ENCODE peak calls at places on chromosome 18, in five cellular contexts. H, S, V, G and C are unnamed samples.

GRCh38 chr18:36095936-36096519 is 28.7 kb upstream of the RPRD1A start:
- DNase-seq in S (no peak), G (no peak), H (no peak), V (no peak), C (peak; percentile 13)

GRCh38 chr18:27165412-27165811 is 19.7 kb downstream of the CHST9 start:
- DNase-seq in V (no peak), S (no peak), H (no peak), G (no peak), C (no peak)

GRCh38 chr18:490024-490366 is 10.5 kb downstream of the COLEC12 start:
- DNase-seq in S (no peak), G (no peak), V (no peak), H (no peak), C (no peak)

GRCh38 chr18:69401475-69402218 is 959 bp downstream of the DOK6 start:
- DNase-seq in H (no peak), G (peak; percentile 9), S (peak; percentile 7), V (no peak), C (no peak)

GRCh38 chr18:68916734-68917133 is 118.9 kb downstream of the CCDC102B start:
- DNase-seq in S (no peak), H (no peak), V (no peak), G (no peak), C (no peak)

GRCh38 chr18:58235001-58235436 is 191.0 kb downstream of the NEDD4L start:
- DNase-seq in G (no peak), S (no peak), V (no peak), H (no peak), C (no peak)

GRCh38 chr18:61957801-61958516 is 65.2 kb upstream of the RNF152 start:
- DNase-seq in G (no peak), S (no peak), V (no peak), H (no peak), C (no peak)

GRCh38 chr18:64273724-64274123 is 124.8 kb upstream of the LINC00305 start:
- DNase-seq in H (no peak), V (no peak), G (no peak), S (no peak), C (no peak)

GRCh38 chr18:76999077-76999476 is 133.5 kb downstream of the MBP start:
- DNase-seq in S (no peak), H (no peak), G (no peak), V (no peak), C (no peak)

GRCh38 chr18:7393080-7393479 is 162.2 kb downstream of the LRRC30 start:
- DNase-seq in S (no peak), V (no peak), H (no peak), G (no peak), C (no peak)

GRCh38 chr18:61896767-61897166 is 4.0 kb upstream of the RNF152 start:
- DNase-seq in G (no peak), H (no peak), V (peak; percentile 55), S (no peak), C (no peak)